ENCODE peak calls at places on chromosomes 11 and 22, in four cellular contexts. B, D, C and N are unnamed samples. For H3K27me3 and H3K4me1, the result is how much of the 10 kb centered on the place peaks cover.

GRCh38 chr11:88535916-88536547 is 198.5 kb upstream of the CTSC start:
- DNase-seq in C (no peak), D (no peak), B (no peak), N (no peak)

GRCh38 chr11:35145249-35145648 is 6.3 kb downstream of the CD44 start:
- DNase-seq in B (no peak), D (peak), C (no peak), N (no peak)

GRCh38 chr11:129800655-129801054 is 15.0 kb upstream of the TMEM45B start:
- DNase-seq in C (no peak), D (no peak), B (no peak), N (no peak)

GRCh38 chr22:47848384-47848920 is 1086.0 kb downstream of the TBC1D22A start:
- DNase-seq in D (no peak), B (peak), C (no peak), N (no peak)

GRCh38 chr11:128860571-128861361 is 6.3 kb downstream of the KCNJ1 start:
- DNase-seq in C (no peak), B (no peak), D (no peak), N (no peak)

GRCh38 chr11:13386567-13386966 is 76.5 kb downstream of the BTBD10 start:
- DNase-seq in D (peak), B (no peak), C (no peak), N (no peak)

GRCh38 chr11:44972746-44973435 is 22.2 kb upstream of the TP53I11 start:
- DNase-seq in D (no peak), C (no peak), B (no peak), N (no peak)

GRCh38 chr11:79198898-79199250 is 242.0 kb downstream of the TENM4 start:
- DNase-seq in B (no peak), C (no peak), D (no peak), N (no peak)

GRCh38 chr11:77046060-77046501 is 11.9 kb downstream of the B3GNT6 start:
- DNase-seq in B (no peak), D (peak), C (peak), N (peak)

GRCh38 chr22:43477966-43478365 is 66.2 kb downstream of the MPPED1 start:
- DNase-seq in B (no peak), C (no peak), D (no peak), N (no peak)

GRCh38 chr22:33850724-33851123 is 69.6 kb downstream of the LARGE1 start:
- DNase-seq in B (no peak), C (no peak), D (no peak), N (no peak)

GRCh38 chr11:105024394-105024793 is 1.4 kb upstream of the CASP5 start:
- DNase-seq in C (no peak), B (no peak), D (no peak), N (no peak)

GRCh38 chr11:105032495-105032894 is 2.4 kb downstream of the CASP1 start:
- DNase-seq in C (no peak), D (no peak), B (no peak), N (no peak)

GRCh38 chr11:105022998-105023397 is at the start of gene CASP5:
- DNase-seq in D (peak), B (no peak), C (no peak), N (no peak)

GRCh38 chr11:105022527-105022926 is 441 bp downstream of the CASP5 start:
- DNase-seq in C (no peak), D (no peak), B (no peak), N (no peak)

GRCh38 chr11:105027671-105028070 is 4.7 kb upstream of the CASP5 start:
- DNase-seq in C (no peak), D (no peak), B (no peak), N (no peak)
- H3K27me3 ChIP-seq in C (under half), D (under half), B (under half), N (under half)

GRCh38 chr11:60924906-60925684 is 835 bp downstream of the TMEM132A start:
- DNase-seq in C (no peak), D (no peak), B (no peak), N (no peak)
- H3K4me3 ChIP-seq in C (peak), D (peak), B (peak), N (peak)

DNA sequence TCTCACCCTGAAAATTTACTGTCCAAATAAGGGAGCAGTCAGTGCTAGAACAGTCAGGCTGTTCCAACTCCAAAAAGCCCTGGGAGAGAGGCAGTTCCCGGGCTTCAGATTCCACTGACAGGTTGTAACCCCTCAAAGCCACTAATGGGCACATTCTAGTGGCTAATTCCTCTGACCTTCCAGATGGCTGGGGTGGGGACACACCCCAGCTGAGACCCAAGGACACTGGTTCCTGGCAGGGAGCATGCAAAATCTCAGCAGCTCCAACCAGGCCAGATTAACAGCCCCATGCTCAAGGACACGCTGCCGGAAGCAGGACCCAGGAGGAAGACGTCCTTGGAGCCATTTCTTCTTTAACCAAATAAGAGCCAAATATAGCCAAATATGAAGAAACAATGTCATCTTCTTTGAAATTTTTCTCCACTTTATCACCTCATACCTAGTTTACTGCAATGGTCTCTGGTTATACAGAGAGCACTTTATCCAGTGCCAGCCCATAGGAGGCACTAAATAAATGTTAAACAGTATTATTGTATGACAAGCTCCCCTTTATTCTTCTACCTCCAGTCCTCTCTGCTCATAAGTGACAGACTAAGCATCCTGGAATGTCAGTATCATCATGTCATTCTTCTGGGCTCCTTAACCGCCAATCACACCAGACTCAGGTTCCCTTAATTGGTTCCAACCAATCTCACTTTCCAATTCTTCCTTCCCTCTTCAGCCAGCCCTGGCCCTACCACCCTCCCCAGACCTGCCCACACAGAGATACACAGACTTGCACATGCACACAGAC is 92.9 kb downstream of the RPL27A start:
- DNase-seq in D (no peak), C (no peak), B (no peak), N (no peak)
- H3K4me1 ChIP-seq in D (half or more), C (under half), B (under half), N (under half)

GRCh38 chr11:65290448-65291165 is 24.1 kb upstream of the CDC42EP2 start:
- DNase-seq in D (peak), C (peak), B (peak), N (peak)

GRCh38 chr11:65292866-65293265 is 21.8 kb upstream of the CDC42EP2 start:
- DNase-seq in D (no peak), B (no peak), C (no peak), N (no peak)

GRCh38 chr11:65293909-65294381 is 20.7 kb upstream of the CDC42EP2 start:
- DNase-seq in C (no peak), B (peak), D (peak), N (peak)

GRCh38 chr11:65288706-65289536 is 25.7 kb upstream of the CDC42EP2 start:
- DNase-seq in D (no peak), C (no peak), B (no peak), N (no peak)

DNA sequence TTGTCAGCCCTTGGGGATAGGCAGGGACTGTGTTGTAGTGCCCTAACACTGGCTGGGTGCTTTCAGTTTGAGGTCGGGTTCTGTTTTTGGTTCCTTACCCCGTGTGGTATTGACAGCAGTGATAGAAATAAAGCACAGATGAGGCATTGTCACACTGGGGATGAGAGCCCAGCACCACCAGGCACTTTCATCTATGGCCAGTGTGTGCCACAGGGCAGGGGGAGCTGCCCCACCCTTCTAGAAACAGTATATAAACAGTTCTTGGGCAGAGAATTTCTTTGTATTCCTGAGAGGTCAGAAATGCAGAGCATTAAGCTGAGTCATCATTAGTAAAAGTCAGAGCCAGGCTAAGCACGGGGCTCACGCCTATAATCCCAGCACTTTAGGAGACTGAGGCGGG is 23.1 kb upstream of the CDC42EP2 start:
- DNase-seq in D (no peak), B (no peak), C (no peak), N (no peak)
- H3K27me3 ChIP-seq in D (under half), B (under half), C (under half), N (under half)

GRCh38 chr11:68043029-68043348 is 4.2 kb downstream of the TCIRG1 start:
- DNase-seq in C (peak), D (no peak), B (no peak), N (no peak)

GRCh38 chr11:68040121-68040956 is 1.5 kb downstream of the TCIRG1 start:
- DNase-seq in D (peak), C (peak), B (peak), N (peak)

GRCh38 chr11:68042219-68043028 is 3.6 kb downstream of the TCIRG1 start:
- DNase-seq in D (no peak), B (no peak), C (no peak), N (peak)

GRCh38 chr11:68040957-68041591 is 2.2 kb downstream of the TCIRG1 start:
- DNase-seq in C (peak), B (no peak), D (no peak), N (peak)

GRCh38 chr11:68041617-68042218 is 2.9 kb downstream of the TCIRG1 start:
- DNase-seq in C (peak), B (no peak), D (no peak), N (peak)
- H3K4me3 ChIP-seq in C (no peak), B (no peak), D (no peak), N (no peak)

DNA sequence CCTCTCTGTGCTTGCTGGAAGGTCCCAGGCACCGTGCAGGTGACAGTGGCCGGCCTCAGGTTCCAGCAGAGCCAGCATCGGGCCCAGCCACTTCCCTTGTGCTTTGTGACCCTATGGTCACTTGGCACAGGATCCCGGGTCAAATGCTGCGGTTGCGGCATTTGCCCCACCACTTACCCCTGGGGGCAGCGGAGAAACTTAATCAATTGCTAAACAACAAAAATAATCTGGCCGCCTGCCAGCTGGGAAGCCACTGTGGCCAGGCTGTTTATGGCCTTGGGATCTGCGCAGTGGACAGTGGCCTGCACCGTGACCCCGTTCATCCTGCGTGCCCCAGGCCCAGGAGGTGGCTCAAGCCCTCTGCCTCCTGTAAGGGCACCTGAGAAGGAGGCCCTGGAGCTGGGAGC is 65.0 kb downstream of the LRP5 start:
- DNase-seq in D (no peak), C (no peak), B (no peak), N (no peak)
- H3K4me1 ChIP-seq in D (half or more), C (half or more), B (under half), N (under half)